ENCODE peak calls at places on chromosomes 1 and 21, in ten cellular contexts. O, K, Z, R, U, S, E, L, I and G are unnamed samples.

GRCh38 chr1:213138892-213139291 is 87.9 kb downstream of the RPS6KC1 start:
- DNase-seq in O (no peak), K (no peak), Z (no peak), R (no peak), U (no peak), S (no peak), E (no peak), L (no peak), I (no peak), G (no peak)

GRCh38 chr1:92755541-92756351 is 29.2 kb downstream of the EVI5 start:
- DNase-seq in O (no peak), K (no peak), Z (no peak), R (no peak), U (no peak), S (no peak), E (no peak), L (no peak), I (no peak), G (no peak)

GRCh38 chr21:39048574-39048973 is 134.7 kb downstream of the PSMG1 start:
- DNase-seq in O (no peak), K (no peak), Z (no peak), R (no peak), U (no peak), S (no peak), E (no peak), L (no peak), I (no peak), G (no peak)

GRCh38 chr1:179490611-179491010 is 85.1 kb downstream of the NPHS2 start:
- DNase-seq in O (no peak), K (no peak), Z (no peak), R (no peak), U (no peak), S (no peak), E (no peak), L (no peak), I (no peak), G (no peak)

GRCh38 chr1:24385160-24385939 is 28.2 kb downstream of the STPG1 start:
- DNase-seq in O (no peak), K (no peak), Z (peak; percentile 21), R (peak; percentile 24), U (no peak), S (peak; percentile 45), E (no peak), L (no peak), I (peak; percentile 60), G (peak; percentile 55)

GRCh38 chr1:94554611-94555010 is 13.1 kb upstream of the F3 start:
- DNase-seq in O (no peak), K (no peak), Z (no peak), R (no peak), U (no peak), S (no peak), E (no peak), L (no peak), I (no peak), G (no peak)

GRCh38 chr1:102107441-102107840 is 110.7 kb upstream of the OLFM3 start:
- DNase-seq in O (no peak), K (no peak), Z (no peak), R (no peak), U (no peak), S (no peak), E (no peak), L (no peak), I (no peak), G (no peak)

GRCh38 chr1:19643602-19644419 is at the start of gene NBL1:
- DNase-seq in O (peak; percentile 45), K (no peak), Z (no peak), R (peak; percentile 79), U (peak; percentile 57), S (peak; percentile 83), E (peak; percentile 62), L (peak; percentile 58), I (no peak), G (peak; percentile 79)

GRCh38 chr1:173917149-173917548 is at the start of gene SERPINC1:
- DNase-seq in O (no peak), K (no peak), Z (no peak), R (no peak), U (no peak), S (no peak), E (no peak), L (no peak), I (no peak), G (no peak)

GRCh38 chr1:248818505-248819374 is 7.0 kb downstream of the SH3BP5L start:
- DNase-seq in O (no peak), K (no peak), Z (no peak), R (no peak), U (no peak), S (no peak), E (no peak), L (no peak), I (no peak), G (no peak)

GRCh38 chr1:7941437-7941793 is 776 bp upstream of the TNFRSF9 start:
- DNase-seq in O (no peak), K (no peak), Z (no peak), R (no peak), U (no peak), S (no peak), E (no peak), L (no peak), I (peak; percentile 53), G (no peak)

GRCh38 chr21:34093083-34093482 is 19.7 kb downstream of the MRPS6 start:
- DNase-seq in O (no peak), K (no peak), Z (no peak), R (no peak), U (no peak), S (no peak), E (no peak), L (no peak), I (no peak), G (no peak)

GRCh38 chr1:170407138-170407537 is 124.8 kb upstream of the GORAB start:
- DNase-seq in O (no peak), K (no peak), Z (no peak), R (no peak), U (no peak), S (no peak), E (no peak), L (no peak), I (no peak), G (no peak)

GRCh38 chr1:39788426-39788757 is 273 bp downstream of the BMP8B start:
- DNase-seq in O (no peak), K (no peak), Z (no peak), R (no peak), U (no peak), S (peak; percentile 8), E (no peak), L (no peak), I (no peak), G (no peak)

GRCh38 chr1:31549807-31550620 is 26.3 kb upstream of the TINAGL1 start:
- DNase-seq in O (no peak), K (no peak), Z (no peak), R (no peak), U (no peak), S (no peak), E (no peak), L (no peak), I (peak; percentile 31), G (no peak)

GRCh38 chr1:34739613-34740012 is 15.2 kb upstream of the GJB5 start:
- DNase-seq in O (no peak), K (peak; percentile 9), Z (no peak), R (no peak), U (no peak), S (no peak), E (no peak), L (no peak), I (no peak), G (no peak)

GRCh38 chr1:224880593-224881307 is 48.7 kb upstream of the DNAH14 start:
- DNase-seq in O (no peak), K (no peak), Z (peak; percentile 23), R (no peak), U (no peak), S (no peak), E (no peak), L (no peak), I (no peak), G (no peak)

GRCh38 chr1:110207831-110208230 is 2.3 kb upstream of the KCNC4 start:
- DNase-seq in O (peak; percentile 68), K (peak; percentile 58), Z (peak; percentile 82), R (peak; percentile 80), U (peak; percentile 66), S (peak; percentile 76), E (peak; percentile 65), L (peak; percentile 67), I (no peak), G (peak; percentile 85)

GRCh38 chr21:44294391-44295162 is 5.3 kb upstream of the PFKL start:
- DNase-seq in O (no peak), K (no peak), Z (no peak), R (no peak), U (no peak), S (no peak), E (no peak), L (no peak), I (no peak), G (no peak)

GRCh38 chr21:28099296-28099695 is 893.4 kb downstream of the LTN1 start:
- DNase-seq in O (no peak), K (no peak), Z (no peak), R (no peak), U (no peak), S (no peak), E (no peak), L (no peak), I (no peak), G (no peak)

GRCh38 chr1:178408869-178409268 is 87.9 kb downstream of the CLEC20A start:
- DNase-seq in O (no peak), K (no peak), Z (no peak), R (no peak), U (no peak), S (no peak), E (no peak), L (no peak), I (no peak), G (no peak)

GRCh38 chr1:172751668-172752067 is 92.8 kb downstream of the FASLG start:
- DNase-seq in O (no peak), K (no peak), Z (no peak), R (no peak), U (no peak), S (no peak), E (no peak), L (no peak), I (no peak), G (no peak)

GRCh38 chr1:22689505-22689904 is 21.1 kb upstream of the EPHB2 start:
- DNase-seq in O (no peak), K (peak; percentile 87), Z (no peak), R (no peak), U (no peak), S (no peak), E (no peak), L (no peak), I (peak; percentile 99), G (no peak)

GRCh38 chr1:5423109-5423508 is 569.1 kb downstream of the NPHP4 start:
- DNase-seq in O (no peak), K (peak; percentile 77), Z (no peak), R (peak; percentile 14), U (no peak), S (peak; percentile 23), E (no peak), L (peak; percentile 8), I (no peak), G (no peak)

GRCh38 chr21:38769253-38769780 is 36.4 kb upstream of the ETS2 start:
- DNase-seq in O (no peak), K (no peak), Z (no peak), R (peak; percentile 17), U (no peak), S (no peak), E (no peak), L (no peak), I (peak; percentile 85), G (no peak)

GRCh38 chr1:36982708-36983107 is 51.6 kb downstream of the GRIK3 start:
- DNase-seq in O (no peak), K (no peak), Z (peak; percentile 5), R (no peak), U (no peak), S (no peak), E (no peak), L (no peak), I (no peak), G (no peak)

GRCh38 chr21:33028759-33029511 is 3.2 kb downstream of the OLIG2 start:
- DNase-seq in O (no peak), K (no peak), Z (no peak), R (peak; percentile 28), U (no peak), S (peak; percentile 39), E (no peak), L (no peak), I (no peak), G (no peak)

GRCh38 chr1:160151303-160151702 is at the start of gene ATP1A4:
- DNase-seq in O (no peak), K (no peak), Z (no peak), R (no peak), U (no peak), S (no peak), E (no peak), L (no peak), I (no peak), G (no peak)